ENCODE peak calls at places on chromosomes 3 and 15, in four cellular contexts. F, R, L and V are unnamed samples. For H3K4me1 and H3K36me3, the result is how much of the 10 kb centered on the place peaks cover.

GRCh38 chr3:118688396-118688884 is 346.2 kb downstream of the IGSF11 start:
- DNase-seq in F (no peak), R (no peak), L (no peak), V (no peak)

GRCh38 chr3:17518189-17519059 is 224.0 kb downstream of the TBC1D5 start:
- DNase-seq in L (peak), R (no peak), F (peak), V (no peak)

GRCh38 chr15:67080900-67081431 is 15.6 kb downstream of the SMAD3 start:
- DNase-seq in L (no peak), F (no peak), R (peak), V (no peak)

GRCh38 chr3:129343643-129344360 is 65.1 kb downstream of the HMCES start:
- DNase-seq in R (no peak), L (peak), F (peak), V (no peak)

GRCh38 chr15:36701336-36701735 is 121.9 kb downstream of the CDIN1 start:
- DNase-seq in F (no peak), R (no peak), L (no peak), V (no peak)

GRCh38 chr3:180619723-180620122 is 17.8 kb downstream of the TTC14 start:
- DNase-seq in L (no peak), R (no peak), F (no peak), V (no peak)

GRCh38 chr3:55285156-55285555 is 201.9 kb downstream of the WNT5A start:
- DNase-seq in L (no peak), F (no peak), R (peak), V (no peak)

GRCh38 chr3:65732060-65732933 is 306.4 kb downstream of the MAGI1 start:
- DNase-seq in R (peak), L (peak), F (peak), V (peak)

GRCh38 chr15:58582150-58582549 is 150.4 kb downstream of the LIPC start:
- DNase-seq in L (no peak), F (no peak), R (no peak), V (no peak)

GRCh38 chr15:31396881-31397560 is 70.4 kb downstream of the KLF13 start:
- DNase-seq in L (peak), F (peak), R (peak), V (peak)

GRCh38 chr3:119944091-119944490 is 150.2 kb downstream of the GSK3B start:
- DNase-seq in R (no peak), F (no peak), L (no peak), V (no peak)

GRCh38 chr15:93460717-93461116 is 371.7 kb upstream of the RGMA start:
- DNase-seq in F (no peak), L (no peak), R (no peak), V (no peak)

GRCh38 chr3:31448035-31448881 is 84.5 kb upstream of the STT3B start:
- DNase-seq in R (peak), L (no peak), F (peak), V (peak)

GRCh38 chr15:70098170-70098460 is 398 bp upstream of the TLE3 start:
- DNase-seq in F (no peak), L (no peak), R (no peak), V (no peak)

GRCh38 chr15:72222433-72222832 is 8.6 kb downstream of the PKM start:
- DNase-seq in R (no peak), L (no peak), F (no peak), V (no peak)

GRCh38 chr15:84398763-84399701 is 163.5 kb downstream of the GOLGA6L4 start:
- DNase-seq in L (no peak), R (no peak), F (no peak), V (no peak)

GRCh38 chr3:160566499-160566898 is 1.1 kb upstream of the KPNA4 start:
- DNase-seq in F (no peak), R (no peak), L (no peak), V (no peak)

GRCh38 chr15:90610220-90610619 is 80.5 kb downstream of the CRTC3 start:
- DNase-seq in L (no peak), R (peak), F (no peak), V (no peak)

GRCh38 chr3:27657871-27658270 is 64.3 kb downstream of the EOMES start:
- DNase-seq in L (no peak), R (no peak), F (no peak), V (no peak)

GRCh38 chr3:65595997-65596300 is 442.8 kb downstream of the MAGI1 start:
- DNase-seq in F (no peak), R (no peak), L (no peak), V (no peak)

GRCh38 chr3:52568066-52568465 is 31.7 kb downstream of the UQCC5 start:
- DNase-seq in F (no peak), L (no peak), R (no peak), V (no peak)

GRCh38 chr3:123048480-123049237 is 18.2 kb upstream of the PDIA5 start:
- DNase-seq in F (no peak), L (no peak), R (no peak), V (no peak)

GRCh38 chr3:50213383-50213782 is 8.3 kb downstream of the SLC38A3 start:
- DNase-seq in R (no peak), L (no peak), F (no peak), V (no peak)

GRCh38 chr15:25944386-25944785 is 81.3 kb upstream of the ATP10A start:
- DNase-seq in L (no peak), F (no peak), R (no peak), V (no peak)

GRCh38 chr15:79896634-79897379 is at the start of gene MTHFS:
- DNase-seq in L (peak), R (peak), F (peak), V (peak)

GRCh38 chr15:99106417-99107220 is 1.7 kb downstream of the SYNM start:
- DNase-seq in L (no peak), R (peak), F (no peak), V (no peak)

GRCh38 chr3:131705099-131705498 is 202.3 kb upstream of the MRPL3 start:
- DNase-seq in L (no peak), F (no peak), R (no peak), V (no peak)

GRCh38 chr15:99321477-99321876 is 70.2 kb downstream of the LRRC28 start:
- DNase-seq in F (no peak), R (no peak), L (no peak), V (no peak)

GRCh38 chr3:104519968-104520655 is 846.6 kb upstream of the ALCAM start:
- DNase-seq in R (no peak), F (no peak), L (no peak), V (no peak)

GRCh38 chr3:69120879-69121464 is 1.4 kb downstream of the LMOD3 start:
- DNase-seq in F (peak), L (peak), R (peak), V (peak)

GRCh38 chr3:155080692-155081091 is 573 bp downstream of the MME start:
- DNase-seq in F (no peak), R (no peak), L (no peak), V (no peak)

GRCh38 chr3:29597376-29598008 is 316.6 kb downstream of the RBMS3 start:
- DNase-seq in R (peak), F (no peak), L (no peak), V (no peak)

GRCh38 chr15:48696627-48697312 is 51.3 kb upstream of the FBN1 start:
- DNase-seq in R (peak), L (no peak), F (no peak), V (no peak)

DNA sequence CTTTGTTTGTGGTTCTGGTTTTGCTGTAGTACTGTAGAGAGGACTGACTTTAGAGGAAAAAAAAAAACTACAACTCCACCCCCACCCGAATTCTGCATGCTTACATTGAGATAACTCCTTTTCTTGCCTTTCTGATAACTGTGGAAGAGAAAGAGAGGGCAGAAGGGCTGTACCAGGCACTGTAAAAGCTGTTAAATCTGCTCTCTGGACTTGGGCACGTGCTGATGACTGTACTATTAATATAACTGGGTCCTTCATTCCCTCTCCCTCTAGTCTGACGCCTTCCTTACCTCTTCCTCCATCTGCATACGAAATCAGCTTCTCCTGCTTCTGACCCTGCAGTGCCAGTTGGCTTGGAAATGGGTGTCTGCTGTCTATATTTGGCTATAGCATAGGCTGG is 15.0 kb downstream of the MAPKBP1 start:
- DNase-seq in F (no peak), R (no peak), L (no peak), V (no peak)
- H3K4me1 ChIP-seq in F (under half), R (under half), L (under half), V (under half)

GRCh38 chr15:38690737-38691332 is 126.2 kb upstream of the RASGRP1 start:
- DNase-seq in L (peak), R (peak), F (peak), V (peak)
- H3K9ac ChIP-seq in L (no peak), R (no peak), F (no peak), V (no peak)

DNA sequence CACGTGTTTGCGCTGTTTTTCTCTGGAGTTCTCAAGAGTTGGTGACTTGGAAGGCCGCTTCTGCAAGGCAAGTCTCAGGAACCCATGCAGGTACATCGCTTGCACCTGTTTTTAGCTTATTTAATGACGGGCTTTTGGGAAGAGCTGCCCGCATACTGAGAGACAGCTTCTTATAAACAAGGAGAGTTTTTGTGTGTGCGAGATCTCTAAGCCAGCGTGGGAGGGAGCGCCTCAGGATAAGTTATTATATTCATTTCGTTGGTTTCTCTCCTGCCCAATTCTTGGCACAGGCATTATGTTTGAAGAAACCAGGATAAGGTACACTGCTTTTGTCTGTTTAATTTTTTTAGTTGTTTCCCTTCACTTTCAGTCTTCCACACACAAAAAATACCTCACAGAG is 11.4 kb upstream of the SACM1L start:
- DNase-seq in L (no peak), R (no peak), F (no peak), V (no peak)
- H3K36me3 ChIP-seq in L (under half), R (half or more), F (under half), V (half or more)

DNA sequence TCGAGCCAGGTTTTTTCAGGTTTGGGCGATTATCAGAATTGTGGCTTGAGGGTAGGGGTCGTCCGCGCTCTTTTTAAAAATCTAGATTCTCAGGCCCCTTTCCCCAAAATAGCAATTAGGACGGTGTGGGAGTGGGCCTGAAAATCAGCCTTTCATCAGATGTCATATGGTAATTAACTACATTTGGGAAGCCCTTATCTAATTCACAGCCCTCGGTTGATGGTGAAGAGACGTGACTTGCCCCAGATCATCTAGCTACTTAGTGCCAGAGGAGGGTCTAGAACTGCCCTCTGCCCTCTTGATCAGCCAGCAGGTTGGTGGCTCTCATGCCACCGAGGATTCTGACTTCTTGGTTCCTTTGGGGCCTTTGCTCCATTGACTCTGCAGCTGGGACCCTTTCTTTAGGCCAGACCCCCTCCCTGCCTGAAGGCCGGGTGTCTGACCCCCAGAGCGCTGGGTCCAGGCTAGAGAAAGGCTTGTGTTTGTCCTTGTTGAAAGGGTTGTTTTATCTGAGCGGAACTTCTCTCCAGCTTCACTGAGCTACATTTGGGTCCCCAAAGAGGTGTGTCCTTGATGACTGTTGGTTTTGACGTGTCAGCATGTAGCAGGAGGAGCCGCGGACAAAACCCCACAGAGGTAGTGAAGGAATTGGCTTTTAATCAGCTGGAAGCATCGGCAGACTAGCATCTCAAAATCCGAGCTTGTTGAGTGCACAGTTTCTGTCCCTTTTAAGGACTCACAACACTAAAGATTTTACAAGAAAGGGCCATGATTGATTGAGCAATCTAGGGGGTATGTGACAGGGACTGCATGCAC is 857 bp downstream of the AEN start:
- DNase-seq in R (peak), L (no peak), F (peak), V (no peak)
- H3K4me1 ChIP-seq in R (under half), L (under half), F (under half), V (under half)

GRCh38 chr15:52287114-52287513 is 8.5 kb downstream of the MYO5C start:
- DNase-seq in F (no peak), L (no peak), R (no peak), V (no peak)
- H3K9ac ChIP-seq in F (no peak), L (no peak), R (no peak), V (no peak)